ENCODE peak calls at places on chromosome 4, in ten cellular contexts. M, C, T, X, S, U, E, D, J and V are unnamed samples.

GRCh38 chr4:10721616-10722015 is 37.0 kb upstream of the CLNK start:
- DNase-seq in J (no peak), S (no peak), T (peak), M (no peak), E (no peak), D (no peak), X (no peak), U (no peak), C (no peak), V (no peak)

GRCh38 chr4:16844796-16845586 is 53.5 kb downstream of the LDB2 start:
- DNase-seq in C (no peak), M (no peak), D (no peak), S (no peak), E (no peak), X (peak), U (no peak), J (no peak), T (no peak), V (no peak)

GRCh38 chr4:10457255-10457801 is at the start of gene ZNF518B:
- DNase-seq in U (peak), J (peak), E (peak), S (peak), X (peak), M (peak), D (peak), T (peak), C (no peak), V (peak)

GRCh38 chr4:161160718-161161117 is 1003.1 kb downstream of the FSTL5 start:
- DNase-seq in C (no peak), U (no peak), T (no peak), X (no peak), S (no peak), M (no peak), J (no peak), D (no peak), E (no peak), V (no peak)

GRCh38 chr4:118270492-118270891 is 82.3 kb downstream of the PRSS12 start:
- DNase-seq in D (no peak), M (no peak), U (peak), J (no peak), X (no peak), S (no peak), E (peak), C (no peak), T (peak), V (no peak)

GRCh38 chr4:81632581-81633247 is 161.0 kb upstream of the RASGEF1B start:
- DNase-seq in D (no peak), C (no peak), M (no peak), T (no peak), S (no peak), U (no peak), E (no peak), X (no peak), J (no peak), V (no peak)

GRCh38 chr4:182496392-182496791 is 253.2 kb downstream of the TENM3 start:
- DNase-seq in D (no peak), C (no peak), M (no peak), S (no peak), U (no peak), E (no peak), T (no peak), J (no peak), X (no peak), V (no peak)

GRCh38 chr4:8128096-8128856 is 30.3 kb downstream of the ABLIM2 start:
- DNase-seq in U (no peak), C (no peak), T (no peak), D (no peak), J (no peak), X (peak), E (no peak), M (no peak), S (no peak), V (no peak)

GRCh38 chr4:151948351-151949016 is 187.7 kb upstream of the GATB start:
- DNase-seq in J (no peak), D (no peak), T (no peak), S (no peak), X (no peak), U (peak), M (no peak), E (no peak), C (no peak), V (no peak)

GRCh38 chr4:155809835-155810234 is 51.0 kb downstream of the GUCY1B1 start:
- DNase-seq in J (no peak), D (peak), X (no peak), C (no peak), T (peak), E (peak), U (peak), S (no peak), M (peak), V (no peak)

GRCh38 chr4:46956451-46956850 is 36.9 kb downstream of the GABRA4 start:
- DNase-seq in X (no peak), M (no peak), J (no peak), S (no peak), E (no peak), U (no peak), D (no peak), T (no peak), C (no peak), V (no peak)

GRCh38 chr4:17082186-17082585 is 183.7 kb upstream of the LDB2 start:
- DNase-seq in M (no peak), X (no peak), U (no peak), E (no peak), D (no peak), S (no peak), J (no peak), C (no peak), T (no peak), V (no peak)

GRCh38 chr4:123746981-123747380 is 350.4 kb downstream of the SPRY1 start:
- DNase-seq in U (no peak), T (no peak), E (no peak), D (no peak), C (no peak), S (no peak), X (peak), M (no peak), J (no peak), V (no peak)

GRCh38 chr4:82744284-82744963 is 54.2 kb downstream of the SCD5 start:
- DNase-seq in U (no peak), S (no peak), E (no peak), C (no peak), T (no peak), X (no peak), D (no peak), J (no peak), M (no peak), V (no peak)

GRCh38 chr4:141995051-141995450 is 358.7 kb downstream of the IL15 start:
- DNase-seq in D (no peak), S (no peak), E (no peak), X (no peak), M (no peak), C (no peak), T (no peak), J (no peak), U (no peak), V (no peak)

GRCh38 chr4:20839957-20840356 is 139.7 kb downstream of the PACRGL start:
- DNase-seq in E (no peak), J (no peak), T (no peak), D (no peak), M (no peak), C (no peak), X (no peak), U (peak), S (no peak), V (no peak)

GRCh38 chr4:91207535-91207934 is 1080.3 kb downstream of the CCSER1 start:
- DNase-seq in U (no peak), T (no peak), C (no peak), X (no peak), D (no peak), J (no peak), M (no peak), S (no peak), E (no peak), V (no peak)

GRCh38 chr4:1384675-1385372 is 21.4 kb downstream of the NKX1-1 start:
- DNase-seq in T (no peak), U (no peak), J (no peak), X (peak), E (no peak), C (no peak), M (no peak), D (no peak), S (no peak), V (no peak)

GRCh38 chr4:105808459-105809041 is 86.7 kb upstream of the NPNT start:
- DNase-seq in E (peak), U (peak), S (no peak), D (no peak), T (no peak), C (no peak), J (no peak), M (no peak), X (no peak), V (no peak)

GRCh38 chr4:150236626-150237025 is 158.4 kb downstream of the DCLK2 start:
- DNase-seq in D (no peak), M (no peak), X (no peak), U (no peak), E (no peak), C (no peak), T (no peak), J (no peak), S (no peak), V (no peak)